ENCODE peak calls at places on chromosomes 5 and 9, in ten cellular contexts. One of them, this sample, is unnamed.

GRCh38 chr5:95734156-95734555 is 3.0 kb downstream of the RHOBTB3 start:
- DNase-seq in astrocyte: no peak
- DNase-seq in ovary: peak
- DNase-seq in BE2C: no peak
- DNase-seq in ascending aorta: no peak
- DNase-seq in GM10248: no peak
- DNase-seq in H9: no peak
- DNase-seq in RWPE1: no peak
- DNase-seq in activated B cell treated with CpG ODN at 0.5 μM for 24 hours: no peak
- DNase-seq in AG04450: no peak
- DNase-seq in this sample: no peak

GRCh38 chr9:123176949-123177348 is 91.4 kb downstream of the STRBP start:
- DNase-seq in AG04450: no peak
- DNase-seq in BE2C: no peak
- DNase-seq in RWPE1: no peak
- DNase-seq in GM10248: no peak
- DNase-seq in H9: no peak
- DNase-seq in activated B cell treated with CpG ODN at 0.5 μM for 24 hours: no peak
- DNase-seq in ascending aorta: no peak
- DNase-seq in astrocyte: no peak
- DNase-seq in ovary: no peak
- DNase-seq in this sample: no peak

GRCh38 chr5:177300236-177300880 is 3.2 kb downstream of the RAB24 start:
- DNase-seq in GM10248: peak
- DNase-seq in ascending aorta: no peak
- DNase-seq in H9: peak
- DNase-seq in BE2C: no peak
- DNase-seq in AG04450: peak
- DNase-seq in activated B cell treated with CpG ODN at 0.5 μM for 24 hours: peak
- DNase-seq in RWPE1: peak
- DNase-seq in ovary: peak
- DNase-seq in astrocyte: peak
- DNase-seq in this sample: peak

GRCh38 chr5:73417307-73418035 is 31.1 kb downstream of the FOXD1 start:
- DNase-seq in ovary: no peak
- DNase-seq in ascending aorta: no peak
- DNase-seq in astrocyte: peak
- DNase-seq in AG04450: no peak
- DNase-seq in activated B cell treated with CpG ODN at 0.5 μM for 24 hours: no peak
- DNase-seq in GM10248: no peak
- DNase-seq in BE2C: no peak
- DNase-seq in RWPE1: no peak
- DNase-seq in H9: no peak
- DNase-seq in this sample: no peak

GRCh38 chr5:159210306-159210722 is 961 bp upstream of the RNF145 start:
- DNase-seq in RWPE1: peak
- DNase-seq in AG04450: no peak
- DNase-seq in ascending aorta: no peak
- DNase-seq in H9: no peak
- DNase-seq in ovary: no peak
- DNase-seq in BE2C: no peak
- DNase-seq in GM10248: no peak
- DNase-seq in activated B cell treated with CpG ODN at 0.5 μM for 24 hours: no peak
- DNase-seq in astrocyte: no peak
- DNase-seq in this sample: peak

GRCh38 chr5:134175874-134176522 is 752 bp downstream of the SKP1 start:
- DNase-seq in ovary: no peak
- DNase-seq in H9: no peak
- DNase-seq in ascending aorta: no peak
- DNase-seq in astrocyte: peak
- DNase-seq in BE2C: no peak
- DNase-seq in activated B cell treated with CpG ODN at 0.5 μM for 24 hours: no peak
- DNase-seq in RWPE1: no peak
- DNase-seq in GM10248: no peak
- DNase-seq in AG04450: no peak
- DNase-seq in this sample: peak

GRCh38 chr9:107635803-107636174 is 146.2 kb upstream of the KLF4 start:
- DNase-seq in GM10248: no peak
- DNase-seq in ascending aorta: no peak
- DNase-seq in H9: no peak
- DNase-seq in BE2C: no peak
- DNase-seq in ovary: no peak
- DNase-seq in astrocyte: no peak
- DNase-seq in AG04450: no peak
- DNase-seq in activated B cell treated with CpG ODN at 0.5 μM for 24 hours: no peak
- DNase-seq in RWPE1: no peak
- DNase-seq in this sample: no peak

GRCh38 chr9:135087489-135087791 is at the start of gene OLFM1:
- DNase-seq in GM10248: peak
- DNase-seq in ovary: peak
- DNase-seq in H9: peak
- DNase-seq in astrocyte: peak
- DNase-seq in activated B cell treated with CpG ODN at 0.5 μM for 24 hours: no peak
- DNase-seq in BE2C: peak
- DNase-seq in RWPE1: peak
- DNase-seq in ascending aorta: peak
- DNase-seq in AG04450: no peak
- DNase-seq in this sample: peak

GRCh38 chr5:33339413-33339812 is 101.4 kb upstream of the TARS1 start:
- DNase-seq in astrocyte: no peak
- DNase-seq in activated B cell treated with CpG ODN at 0.5 μM for 24 hours: no peak
- DNase-seq in ovary: no peak
- DNase-seq in BE2C: no peak
- DNase-seq in RWPE1: no peak
- DNase-seq in GM10248: no peak
- DNase-seq in ascending aorta: no peak
- DNase-seq in AG04450: no peak
- DNase-seq in H9: no peak
- DNase-seq in this sample: no peak

GRCh38 chr5:33336911-33337620 is 103.7 kb upstream of the TARS1 start:
- DNase-seq in activated B cell treated with CpG ODN at 0.5 μM for 24 hours: no peak
- DNase-seq in ascending aorta: no peak
- DNase-seq in H9: no peak
- DNase-seq in GM10248: no peak
- DNase-seq in ovary: no peak
- DNase-seq in AG04450: no peak
- DNase-seq in BE2C: no peak
- DNase-seq in RWPE1: no peak
- DNase-seq in astrocyte: peak
- DNase-seq in this sample: peak

GRCh38 chr5:33340195-33340594 is 100.6 kb upstream of the TARS1 start:
- DNase-seq in astrocyte: no peak
- DNase-seq in GM10248: no peak
- DNase-seq in H9: peak
- DNase-seq in AG04450: no peak
- DNase-seq in ovary: no peak
- DNase-seq in BE2C: no peak
- DNase-seq in ascending aorta: no peak
- DNase-seq in activated B cell treated with CpG ODN at 0.5 μM for 24 hours: no peak
- DNase-seq in RWPE1: no peak
- DNase-seq in this sample: no peak

GRCh38 chr5:33337621-33337960 is 103.2 kb upstream of the TARS1 start:
- DNase-seq in RWPE1: no peak
- DNase-seq in astrocyte: no peak
- DNase-seq in ovary: no peak
- DNase-seq in activated B cell treated with CpG ODN at 0.5 μM for 24 hours: no peak
- DNase-seq in GM10248: no peak
- DNase-seq in H9: no peak
- DNase-seq in ascending aorta: no peak
- DNase-seq in AG04450: no peak
- DNase-seq in BE2C: no peak
- DNase-seq in this sample: no peak

DNA sequence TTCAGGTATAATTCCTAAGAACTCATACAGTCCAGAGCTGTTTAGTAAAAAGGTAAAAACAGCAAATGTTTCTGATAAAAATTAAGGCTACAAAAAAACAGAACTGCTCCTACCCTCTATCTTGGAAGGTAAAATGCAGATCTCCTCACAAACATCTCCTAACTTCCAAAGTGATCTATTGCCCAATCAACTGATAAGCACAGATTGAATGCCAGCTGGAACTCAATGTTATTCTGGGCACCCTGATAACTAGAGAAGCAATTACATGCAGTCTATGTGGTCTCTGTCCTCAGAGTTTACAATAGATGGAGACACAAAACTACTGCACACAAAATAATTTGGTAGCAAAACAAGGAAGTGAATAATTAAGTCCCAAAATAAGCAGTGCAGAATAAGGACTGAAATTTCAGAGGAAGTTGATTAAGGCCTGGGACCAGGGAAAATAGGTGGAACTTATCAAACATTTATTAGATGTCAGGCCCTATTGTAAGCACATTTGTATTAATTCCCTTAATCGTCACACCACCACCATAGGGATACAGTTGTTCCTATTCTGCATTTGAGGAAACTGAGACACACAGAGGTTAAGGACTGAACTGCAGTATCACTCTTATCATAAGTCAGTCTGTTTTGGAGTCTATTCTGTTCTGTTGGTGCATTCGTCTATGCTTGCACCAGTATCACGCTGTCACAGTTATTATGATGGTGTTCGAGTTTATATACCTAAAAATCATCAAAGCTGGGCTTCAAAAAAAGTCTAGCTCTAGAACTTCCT is 102.2 kb upstream of the TARS1 start:
- DNase-seq in RWPE1: no peak
- DNase-seq in activated B cell treated with CpG ODN at 0.5 μM for 24 hours: no peak
- DNase-seq in AG04450: no peak
- DNase-seq in H9: no peak
- DNase-seq in BE2C: no peak
- DNase-seq in astrocyte: no peak
- DNase-seq in GM10248: no peak
- DNase-seq in ovary: no peak
- DNase-seq in ascending aorta: no peak
- DNase-seq in this sample: no peak
- TF ChIP-seq CTCF in RWPE1: no peak
- TF ChIP-seq CTCF in activated B cell treated with CpG ODN at 0.5 μM for 24 hours: no peak
- TF ChIP-seq CTCF in AG04450: no peak
- TF ChIP-seq CTCF in H9: no peak
- TF ChIP-seq CTCF in BE2C: no peak
- TF ChIP-seq CTCF in astrocyte: no peak
- TF ChIP-seq CTCF in GM10248: no peak
- TF ChIP-seq CTCF in ovary: no peak
- TF ChIP-seq CTCF in ascending aorta: no peak
- TF ChIP-seq CTCF in this sample: no peak

GRCh38 chr5:91361055-91361701 is 21.9 kb downstream of the ARRDC3 start:
- DNase-seq in ascending aorta: no peak
- DNase-seq in AG04450: no peak
- DNase-seq in RWPE1: no peak
- DNase-seq in BE2C: no peak
- DNase-seq in ovary: no peak
- DNase-seq in astrocyte: peak
- DNase-seq in GM10248: no peak
- DNase-seq in activated B cell treated with CpG ODN at 0.5 μM for 24 hours: no peak
- DNase-seq in H9: no peak
- DNase-seq in this sample: no peak

GRCh38 chr5:91359957-91360609 is 23.0 kb downstream of the ARRDC3 start:
- DNase-seq in GM10248: no peak
- DNase-seq in BE2C: no peak
- DNase-seq in astrocyte: peak
- DNase-seq in ascending aorta: no peak
- DNase-seq in H9: no peak
- DNase-seq in activated B cell treated with CpG ODN at 0.5 μM for 24 hours: no peak
- DNase-seq in RWPE1: no peak
- DNase-seq in AG04450: no peak
- DNase-seq in ovary: no peak
- DNase-seq in this sample: no peak

GRCh38 chr5:91361790-91362189 is 21.3 kb downstream of the ARRDC3 start:
- DNase-seq in ovary: no peak
- DNase-seq in astrocyte: no peak
- DNase-seq in ascending aorta: no peak
- DNase-seq in RWPE1: no peak
- DNase-seq in H9: no peak
- DNase-seq in AG04450: no peak
- DNase-seq in GM10248: no peak
- DNase-seq in BE2C: no peak
- DNase-seq in activated B cell treated with CpG ODN at 0.5 μM for 24 hours: no peak
- DNase-seq in this sample: no peak

GRCh38 chr5:91365498-91365897 is 17.6 kb downstream of the ARRDC3 start:
- DNase-seq in ascending aorta: no peak
- DNase-seq in activated B cell treated with CpG ODN at 0.5 μM for 24 hours: no peak
- DNase-seq in AG04450: no peak
- DNase-seq in astrocyte: no peak
- DNase-seq in BE2C: no peak
- DNase-seq in H9: no peak
- DNase-seq in RWPE1: no peak
- DNase-seq in GM10248: no peak
- DNase-seq in ovary: no peak
- DNase-seq in this sample: no peak

DNA sequence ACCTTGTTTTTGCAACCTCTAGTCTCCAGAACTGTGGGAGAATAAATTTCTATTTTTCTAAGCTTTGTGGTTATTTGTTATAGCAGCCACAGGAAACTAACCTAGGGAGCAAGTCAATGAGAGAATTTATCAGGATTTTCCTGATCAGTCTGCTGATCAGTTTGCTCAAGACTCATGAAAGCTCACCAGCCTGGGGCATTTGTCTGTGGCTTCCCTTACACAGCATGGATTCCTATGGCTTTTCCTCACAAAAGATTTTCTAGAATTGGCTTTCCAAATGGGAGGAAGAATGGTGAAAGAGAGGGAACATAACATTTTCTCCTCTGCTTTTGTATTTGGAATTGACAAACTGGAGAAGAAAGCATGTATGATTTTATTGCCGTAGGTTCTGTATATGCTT is 20.2 kb downstream of the ARRDC3 start:
- DNase-seq in astrocyte: no peak
- DNase-seq in AG04450: no peak
- DNase-seq in GM10248: no peak
- DNase-seq in RWPE1: no peak
- DNase-seq in activated B cell treated with CpG ODN at 0.5 μM for 24 hours: no peak
- DNase-seq in ovary: no peak
- DNase-seq in BE2C: no peak
- DNase-seq in ascending aorta: no peak
- DNase-seq in H9: no peak
- DNase-seq in this sample: no peak
- TF ChIP-seq CTCF in astrocyte: no peak
- TF ChIP-seq CTCF in AG04450: no peak
- TF ChIP-seq CTCF in GM10248: no peak
- TF ChIP-seq CTCF in RWPE1: no peak
- TF ChIP-seq CTCF in activated B cell treated with CpG ODN at 0.5 μM for 24 hours: no peak
- TF ChIP-seq CTCF in ovary: no peak
- TF ChIP-seq CTCF in BE2C: no peak
- TF ChIP-seq CTCF in ascending aorta: no peak
- TF ChIP-seq CTCF in H9: no peak
- TF ChIP-seq CTCF in this sample: no peak

GRCh38 chr9:69877852-69878507 is 57.4 kb downstream of the CFAP95 start:
- DNase-seq in ovary: no peak
- DNase-seq in GM10248: peak
- DNase-seq in activated B cell treated with CpG ODN at 0.5 μM for 24 hours: no peak
- DNase-seq in H9: no peak
- DNase-seq in ascending aorta: no peak
- DNase-seq in astrocyte: no peak
- DNase-seq in BE2C: no peak
- DNase-seq in RWPE1: peak
- DNase-seq in AG04450: no peak
- DNase-seq in this sample: peak
- TF ChIP-seq CTCF in ovary: peak
- TF ChIP-seq CTCF in GM10248: peak
- TF ChIP-seq CTCF in activated B cell treated with CpG ODN at 0.5 μM for 24 hours: no peak
- TF ChIP-seq CTCF in H9: peak
- TF ChIP-seq CTCF in ascending aorta: peak
- TF ChIP-seq CTCF in astrocyte: peak
- TF ChIP-seq CTCF in BE2C: peak
- TF ChIP-seq CTCF in RWPE1: peak
- TF ChIP-seq CTCF in AG04450: peak
- TF ChIP-seq CTCF in this sample: peak

GRCh38 chr9:74940600-74940999 is 12.1 kb downstream of the C9orf40 start:
- DNase-seq in GM10248: no peak
- DNase-seq in ascending aorta: no peak
- DNase-seq in H9: no peak
- DNase-seq in activated B cell treated with CpG ODN at 0.5 μM for 24 hours: no peak
- DNase-seq in ovary: no peak
- DNase-seq in BE2C: no peak
- DNase-seq in RWPE1: no peak
- DNase-seq in AG04450: no peak
- DNase-seq in astrocyte: no peak
- DNase-seq in this sample: no peak
- TF ChIP-seq CTCF in GM10248: no peak
- TF ChIP-seq CTCF in ascending aorta: no peak
- TF ChIP-seq CTCF in H9: peak
- TF ChIP-seq CTCF in activated B cell treated with CpG ODN at 0.5 μM for 24 hours: no peak
- TF ChIP-seq CTCF in ovary: no peak
- TF ChIP-seq CTCF in BE2C: no peak
- TF ChIP-seq CTCF in RWPE1: no peak
- TF ChIP-seq CTCF in AG04450: no peak
- TF ChIP-seq CTCF in astrocyte: no peak
- TF ChIP-seq CTCF in this sample: no peak